ENCODE peak calls at places on chromosomes 13 and 19, in ten cellular contexts. One of them, this sample, is unnamed.

GRCh38 chr19:18479964-18480723 is 41.7 kb downstream of the ELL start:
- DNase-seq in CD4-positive, CD25-positive, alpha-beta regulatory T cell: no peak
- DNase-seq in psoas muscle: peak; percentile 90
- DNase-seq in astrocyte of the cerebellum: no peak
- DNase-seq in right cardiac atrium: peak; percentile 82
- DNase-seq in BJ: peak; percentile 53
- DNase-seq in aorta: peak; percentile 88
- DNase-seq in tibial artery: peak; percentile 90
- DNase-seq in brain microvascular endothelial cell: no peak
- DNase-seq in HCT116: no peak
- DNase-seq in this sample: no peak

GRCh38 chr19:57583521-57584416 is at the start of gene ZIK1:
- DNase-seq in brain microvascular endothelial cell: peak; percentile 91
- DNase-seq in psoas muscle: peak; percentile 86
- DNase-seq in tibial artery: peak; percentile 91
- DNase-seq in CD4-positive, CD25-positive, alpha-beta regulatory T cell: peak; percentile 88
- DNase-seq in right cardiac atrium: peak; percentile 92
- DNase-seq in astrocyte of the cerebellum: peak; percentile 79
- DNase-seq in aorta: peak; percentile 94
- DNase-seq in HCT116: no peak
- DNase-seq in BJ: peak; percentile 68
- DNase-seq in this sample: no peak

GRCh38 chr13:48346583-48346982 is 43.0 kb downstream of the RB1 start:
- DNase-seq in BJ: no peak
- DNase-seq in tibial artery: no peak
- DNase-seq in brain microvascular endothelial cell: no peak
- DNase-seq in right cardiac atrium: no peak
- DNase-seq in psoas muscle: no peak
- DNase-seq in aorta: no peak
- DNase-seq in CD4-positive, CD25-positive, alpha-beta regulatory T cell: no peak
- DNase-seq in astrocyte of the cerebellum: no peak
- DNase-seq in HCT116: no peak
- DNase-seq in this sample: no peak

GRCh38 chr13:110337287-110337686 is 30.2 kb downstream of the COL4A2 start:
- DNase-seq in CD4-positive, CD25-positive, alpha-beta regulatory T cell: no peak
- DNase-seq in HCT116: no peak
- DNase-seq in astrocyte of the cerebellum: no peak
- DNase-seq in tibial artery: peak; percentile 77
- DNase-seq in psoas muscle: no peak
- DNase-seq in brain microvascular endothelial cell: no peak
- DNase-seq in right cardiac atrium: no peak
- DNase-seq in aorta: no peak
- DNase-seq in BJ: no peak
- DNase-seq in this sample: no peak

GRCh38 chr19:40741527-40742390 is 8.5 kb downstream of the ACTMAP start:
- DNase-seq in BJ: no peak
- DNase-seq in aorta: no peak
- DNase-seq in tibial artery: no peak
- DNase-seq in HCT116: no peak
- DNase-seq in brain microvascular endothelial cell: no peak
- DNase-seq in CD4-positive, CD25-positive, alpha-beta regulatory T cell: no peak
- DNase-seq in psoas muscle: no peak
- DNase-seq in right cardiac atrium: no peak
- DNase-seq in astrocyte of the cerebellum: no peak
- DNase-seq in this sample: no peak

GRCh38 chr19:13269348-13269747 is 119.1 kb downstream of the IER2 start:
- DNase-seq in right cardiac atrium: no peak
- DNase-seq in HCT116: no peak
- DNase-seq in astrocyte of the cerebellum: no peak
- DNase-seq in CD4-positive, CD25-positive, alpha-beta regulatory T cell: no peak
- DNase-seq in brain microvascular endothelial cell: no peak
- DNase-seq in aorta: no peak
- DNase-seq in BJ: no peak
- DNase-seq in tibial artery: no peak
- DNase-seq in psoas muscle: no peak
- DNase-seq in this sample: peak; percentile 19

GRCh38 chr13:51803422-51804294 is at the start of gene DHRS12:
- DNase-seq in right cardiac atrium: peak; percentile 93
- DNase-seq in tibial artery: peak; percentile 96
- DNase-seq in psoas muscle: peak; percentile 89
- DNase-seq in aorta: peak; percentile 97
- DNase-seq in brain microvascular endothelial cell: peak; percentile 61
- DNase-seq in CD4-positive, CD25-positive, alpha-beta regulatory T cell: peak; percentile 93
- DNase-seq in HCT116: peak; percentile 43
- DNase-seq in astrocyte of the cerebellum: peak; percentile 37
- DNase-seq in BJ: no peak
- DNase-seq in this sample: peak; percentile 71

GRCh38 chr19:28208745-28209144 is 1004.2 kb downstream of the UQCRFS1 start:
- DNase-seq in right cardiac atrium: no peak
- DNase-seq in CD4-positive, CD25-positive, alpha-beta regulatory T cell: no peak
- DNase-seq in aorta: no peak
- DNase-seq in BJ: no peak
- DNase-seq in astrocyte of the cerebellum: no peak
- DNase-seq in HCT116: no peak
- DNase-seq in psoas muscle: no peak
- DNase-seq in brain microvascular endothelial cell: no peak
- DNase-seq in tibial artery: no peak
- DNase-seq in this sample: peak; percentile 47

GRCh38 chr19:17488593-17489391 is 18.5 kb downstream of the SLC27A1 start:
- DNase-seq in astrocyte of the cerebellum: no peak
- DNase-seq in psoas muscle: peak; percentile 63
- DNase-seq in CD4-positive, CD25-positive, alpha-beta regulatory T cell: peak; percentile 43
- DNase-seq in aorta: peak; percentile 81
- DNase-seq in BJ: no peak
- DNase-seq in HCT116: peak; percentile 83
- DNase-seq in right cardiac atrium: peak; percentile 72
- DNase-seq in tibial artery: peak; percentile 71
- DNase-seq in brain microvascular endothelial cell: no peak
- DNase-seq in this sample: peak; percentile 50

GRCh38 chr19:13984186-13984585 is 21.9 kb downstream of the RFX1 start:
- DNase-seq in HCT116: no peak
- DNase-seq in BJ: no peak
- DNase-seq in astrocyte of the cerebellum: no peak
- DNase-seq in aorta: no peak
- DNase-seq in brain microvascular endothelial cell: no peak
- DNase-seq in tibial artery: no peak
- DNase-seq in psoas muscle: no peak
- DNase-seq in CD4-positive, CD25-positive, alpha-beta regulatory T cell: no peak
- DNase-seq in right cardiac atrium: no peak
- DNase-seq in this sample: no peak

GRCh38 chr13:113299951-113300350 is 2.9 kb downstream of the LAMP1 start:
- DNase-seq in aorta: no peak
- DNase-seq in psoas muscle: no peak
- DNase-seq in HCT116: no peak
- DNase-seq in astrocyte of the cerebellum: no peak
- DNase-seq in right cardiac atrium: no peak
- DNase-seq in brain microvascular endothelial cell: no peak
- DNase-seq in CD4-positive, CD25-positive, alpha-beta regulatory T cell: no peak
- DNase-seq in tibial artery: no peak
- DNase-seq in BJ: no peak
- DNase-seq in this sample: no peak

GRCh38 chr19:3211191-3211590 is 13.3 kb upstream of the CELF5 start:
- DNase-seq in psoas muscle: no peak
- DNase-seq in brain microvascular endothelial cell: no peak
- DNase-seq in tibial artery: no peak
- DNase-seq in aorta: no peak
- DNase-seq in BJ: no peak
- DNase-seq in astrocyte of the cerebellum: no peak
- DNase-seq in CD4-positive, CD25-positive, alpha-beta regulatory T cell: no peak
- DNase-seq in HCT116: no peak
- DNase-seq in right cardiac atrium: no peak
- DNase-seq in this sample: no peak

GRCh38 chr19:36646746-36647145 is 19.9 kb downstream of the ZNF461 start:
- DNase-seq in CD4-positive, CD25-positive, alpha-beta regulatory T cell: no peak
- DNase-seq in HCT116: no peak
- DNase-seq in astrocyte of the cerebellum: no peak
- DNase-seq in right cardiac atrium: no peak
- DNase-seq in tibial artery: no peak
- DNase-seq in BJ: no peak
- DNase-seq in psoas muscle: no peak
- DNase-seq in brain microvascular endothelial cell: no peak
- DNase-seq in aorta: no peak
- DNase-seq in this sample: no peak

GRCh38 chr19:56837492-56837891 is 3.0 kb downstream of the PEG3 start:
- DNase-seq in psoas muscle: peak; percentile 72
- DNase-seq in tibial artery: peak; percentile 90
- DNase-seq in BJ: no peak
- DNase-seq in aorta: peak; percentile 92
- DNase-seq in brain microvascular endothelial cell: peak; percentile 20
- DNase-seq in CD4-positive, CD25-positive, alpha-beta regulatory T cell: no peak
- DNase-seq in right cardiac atrium: peak; percentile 87
- DNase-seq in astrocyte of the cerebellum: no peak
- DNase-seq in HCT116: no peak
- DNase-seq in this sample: no peak

GRCh38 chr19:30070198-30070969 is 128.3 kb downstream of the URI1 start:
- DNase-seq in CD4-positive, CD25-positive, alpha-beta regulatory T cell: no peak
- DNase-seq in psoas muscle: no peak
- DNase-seq in right cardiac atrium: no peak
- DNase-seq in HCT116: no peak
- DNase-seq in brain microvascular endothelial cell: no peak
- DNase-seq in BJ: no peak
- DNase-seq in aorta: peak; percentile 63
- DNase-seq in astrocyte of the cerebellum: no peak
- DNase-seq in tibial artery: peak; percentile 62
- DNase-seq in this sample: no peak

GRCh38 chr13:92379371-92379770 is 847.2 kb upstream of the GPC6 start:
- DNase-seq in BJ: no peak
- DNase-seq in psoas muscle: no peak
- DNase-seq in brain microvascular endothelial cell: no peak
- DNase-seq in HCT116: no peak
- DNase-seq in astrocyte of the cerebellum: no peak
- DNase-seq in aorta: no peak
- DNase-seq in right cardiac atrium: no peak
- DNase-seq in CD4-positive, CD25-positive, alpha-beta regulatory T cell: no peak
- DNase-seq in tibial artery: no peak
- DNase-seq in this sample: no peak

GRCh38 chr13:64782459-64782858 is 2447.7 kb downstream of the PCDH9 start:
- DNase-seq in tibial artery: no peak
- DNase-seq in brain microvascular endothelial cell: no peak
- DNase-seq in HCT116: no peak
- DNase-seq in BJ: no peak
- DNase-seq in psoas muscle: no peak
- DNase-seq in CD4-positive, CD25-positive, alpha-beta regulatory T cell: no peak
- DNase-seq in right cardiac atrium: no peak
- DNase-seq in astrocyte of the cerebellum: no peak
- DNase-seq in aorta: no peak
- DNase-seq in this sample: no peak

GRCh38 chr19:5880604-5881078 is 10.3 kb upstream of the FUT5 start:
- DNase-seq in astrocyte of the cerebellum: no peak
- DNase-seq in BJ: no peak
- DNase-seq in CD4-positive, CD25-positive, alpha-beta regulatory T cell: no peak
- DNase-seq in right cardiac atrium: peak; percentile 67
- DNase-seq in brain microvascular endothelial cell: peak; percentile 56
- DNase-seq in psoas muscle: peak; percentile 57
- DNase-seq in HCT116: no peak
- DNase-seq in tibial artery: no peak
- DNase-seq in aorta: peak; percentile 83
- DNase-seq in this sample: no peak

GRCh38 chr19:49894879-49895565 is 1.7 kb downstream of the IL4I1 start:
- DNase-seq in psoas muscle: no peak
- DNase-seq in aorta: no peak
- DNase-seq in brain microvascular endothelial cell: no peak
- DNase-seq in astrocyte of the cerebellum: no peak
- DNase-seq in BJ: no peak
- DNase-seq in tibial artery: no peak
- DNase-seq in right cardiac atrium: no peak
- DNase-seq in HCT116: no peak
- DNase-seq in CD4-positive, CD25-positive, alpha-beta regulatory T cell: no peak
- DNase-seq in this sample: no peak
- H3K4me3 ChIP-seq in psoas muscle: no peak overlapping the region
- H3K4me3 ChIP-seq in aorta: no peak overlapping the region
- H3K4me3 ChIP-seq in brain microvascular endothelial cell: no peak overlapping the region
- H3K4me3 ChIP-seq in astrocyte of the cerebellum: no peak overlapping the region
- H3K4me3 ChIP-seq in BJ: no peak overlapping the region
- H3K4me3 ChIP-seq in tibial artery: no peak overlapping the region
- H3K4me3 ChIP-seq in right cardiac atrium: no peak overlapping the region
- H3K4me3 ChIP-seq in HCT116: no peak overlapping the region
- H3K4me3 ChIP-seq in CD4-positive, CD25-positive, alpha-beta regulatory T cell: no peak overlapping the region
- H3K4me3 ChIP-seq in this sample: no peak overlapping the region

GRCh38 chr13:39876258-39876657 is 220.8 kb downstream of the COG6 start:
- DNase-seq in astrocyte of the cerebellum: peak; percentile 39
- DNase-seq in tibial artery: no peak
- DNase-seq in brain microvascular endothelial cell: peak; percentile 98
- DNase-seq in aorta: no peak
- DNase-seq in psoas muscle: no peak
- DNase-seq in BJ: peak; percentile 76
- DNase-seq in right cardiac atrium: no peak
- DNase-seq in HCT116: no peak
- DNase-seq in CD4-positive, CD25-positive, alpha-beta regulatory T cell: no peak
- DNase-seq in this sample: no peak
- H3K4me3 ChIP-seq in astrocyte of the cerebellum: no peak overlapping the region
- H3K4me3 ChIP-seq in tibial artery: no peak overlapping the region
- H3K4me3 ChIP-seq in brain microvascular endothelial cell: no peak overlapping the region
- H3K4me3 ChIP-seq in aorta: no peak overlapping the region
- H3K4me3 ChIP-seq in psoas muscle: no peak overlapping the region
- H3K4me3 ChIP-seq in BJ: no peak overlapping the region
- H3K4me3 ChIP-seq in right cardiac atrium: no peak overlapping the region
- H3K4me3 ChIP-seq in HCT116: no peak overlapping the region
- H3K4me3 ChIP-seq in CD4-positive, CD25-positive, alpha-beta regulatory T cell: no peak overlapping the region
- H3K4me3 ChIP-seq in this sample: no peak overlapping the region

GRCh38 chr19:39533003-39533512 is 406 bp upstream of the EID2B start:
- DNase-seq in CD4-positive, CD25-positive, alpha-beta regulatory T cell: no peak
- DNase-seq in BJ: no peak
- DNase-seq in astrocyte of the cerebellum: no peak
- DNase-seq in right cardiac atrium: no peak
- DNase-seq in brain microvascular endothelial cell: no peak
- DNase-seq in aorta: no peak
- DNase-seq in tibial artery: no peak
- DNase-seq in HCT116: no peak
- DNase-seq in psoas muscle: no peak
- DNase-seq in this sample: no peak
- H3K4me3 ChIP-seq in CD4-positive, CD25-positive, alpha-beta regulatory T cell: peak overlapping the region; percentile 31
- H3K4me3 ChIP-seq in BJ: no peak overlapping the region
- H3K4me3 ChIP-seq in astrocyte of the cerebellum: peak overlapping the region; percentile 94
- H3K4me3 ChIP-seq in right cardiac atrium: peak overlapping the region; percentile 15
- H3K4me3 ChIP-seq in brain microvascular endothelial cell: no peak overlapping the region
- H3K4me3 ChIP-seq in aorta: no peak overlapping the region
- H3K4me3 ChIP-seq in tibial artery: peak overlapping the region; percentile 90
- H3K4me3 ChIP-seq in HCT116: peak overlapping the region; percentile 82
- H3K4me3 ChIP-seq in psoas muscle: peak overlapping the region; percentile 86
- H3K4me3 ChIP-seq in this sample: peak overlapping the region; percentile 79

DNA sequence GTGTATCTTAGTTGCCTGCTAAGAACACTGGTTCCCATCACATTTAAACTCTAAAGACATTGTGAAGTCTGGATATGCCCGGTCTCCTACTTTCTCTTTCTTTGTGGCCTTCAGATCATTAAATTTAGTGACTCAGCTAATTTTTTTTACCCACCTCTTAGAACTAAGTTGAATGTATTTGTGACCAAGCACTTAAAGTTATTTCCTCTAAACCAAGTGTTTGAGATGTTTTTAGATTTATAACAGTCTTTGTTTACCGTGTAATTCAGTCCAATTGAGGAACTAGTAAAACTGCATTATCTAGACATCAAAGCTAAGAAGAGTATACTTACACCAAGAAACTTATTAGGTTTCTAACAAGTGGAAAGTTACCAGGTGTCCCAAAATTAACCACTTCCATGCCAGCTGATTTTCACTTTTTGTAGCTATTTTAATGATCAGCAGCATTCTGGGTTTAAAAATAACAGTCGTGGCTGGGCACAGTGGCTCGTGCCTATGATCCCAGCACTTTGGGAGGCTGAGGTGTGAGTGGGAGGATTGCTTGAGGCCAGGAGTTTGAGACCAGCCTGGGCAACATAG is 53.1 kb downstream of the ARHGAP35 start:
- DNase-seq in brain microvascular endothelial cell: no peak
- DNase-seq in aorta: no peak
- DNase-seq in right cardiac atrium: no peak
- DNase-seq in psoas muscle: no peak
- DNase-seq in tibial artery: no peak
- DNase-seq in HCT116: no peak
- DNase-seq in astrocyte of the cerebellum: no peak
- DNase-seq in BJ: no peak
- DNase-seq in CD4-positive, CD25-positive, alpha-beta regulatory T cell: peak; percentile 33
- DNase-seq in this sample: no peak
- H3K4me3 ChIP-seq in brain microvascular endothelial cell: no peak overlapping the region
- H3K4me3 ChIP-seq in aorta: no peak overlapping the region
- H3K4me3 ChIP-seq in right cardiac atrium: no peak overlapping the region
- H3K4me3 ChIP-seq in psoas muscle: no peak overlapping the region
- H3K4me3 ChIP-seq in tibial artery: no peak overlapping the region
- H3K4me3 ChIP-seq in HCT116: peak overlapping the region; percentile 7
- H3K4me3 ChIP-seq in astrocyte of the cerebellum: no peak overlapping the region
- H3K4me3 ChIP-seq in BJ: no peak overlapping the region
- H3K4me3 ChIP-seq in CD4-positive, CD25-positive, alpha-beta regulatory T cell: peak overlapping the region; percentile 37
- H3K4me3 ChIP-seq in this sample: no peak overlapping the region

This sample was measured in Jurkat, Clone E6-1.